ENCODE peak calls at places on chromosomes 16 and 17, in five cellular contexts. H, K, Q, D and L are unnamed samples.

GRCh38 chr16:96935-97381 is 18.9 kb downstream of the MPG start:
- DNase-seq in H (peak), K (peak), Q (peak), D (peak), L (no peak)

GRCh38 chr17:57021226-57021940 is 43.5 kb downstream of the SCPEP1 start:
- DNase-seq in H (no peak), K (no peak), Q (peak), D (peak), L (no peak)

GRCh38 chr17:42779942-42780815 is at the start of gene WNK4:
- DNase-seq in H (no peak), K (no peak), Q (no peak), D (no peak), L (no peak)

GRCh38 chr17:47736501-47737211 is 3.6 kb downstream of the TBX21 start:
- DNase-seq in H (no peak), K (no peak), Q (no peak), D (no peak), L (no peak)

GRCh38 chr16:24834459-24835335 is 11.1 kb upstream of the SLC5A11 start:
- DNase-seq in H (no peak), K (no peak), Q (no peak), D (no peak), L (peak)

GRCh38 chr17:76382305-76382802 is 2.1 kb upstream of the SPHK1 start:
- DNase-seq in H (no peak), K (peak), Q (peak), D (no peak), L (no peak)

GRCh38 chr16:56013962-56014552 is 138.9 kb upstream of the CES5A start:
- DNase-seq in H (no peak), K (no peak), Q (no peak), D (no peak), L (no peak)

GRCh38 chr16:53098526-53099317 is 43.9 kb downstream of the CHD9 start:
- DNase-seq in H (peak), K (peak), Q (peak), D (peak), L (peak)

GRCh38 chr16:11232852-11233726 is 22.9 kb downstream of the SOCS1 start:
- DNase-seq in H (no peak), K (no peak), Q (peak), D (no peak), L (no peak)

GRCh38 chr17:57892820-57893595 is 43.2 kb upstream of the MRPS23 start:
- DNase-seq in H (peak), K (peak), Q (peak), D (peak), L (peak)

GRCh38 chr17:72383053-72383847 is 262.4 kb downstream of the SOX9 start:
- DNase-seq in H (no peak), K (no peak), Q (no peak), D (no peak), L (no peak)

GRCh38 chr16:15518412-15519351 is 84.3 kb downstream of the BMERB1 start:
- DNase-seq in H (peak), K (no peak), Q (no peak), D (no peak), L (no peak)

DNA sequence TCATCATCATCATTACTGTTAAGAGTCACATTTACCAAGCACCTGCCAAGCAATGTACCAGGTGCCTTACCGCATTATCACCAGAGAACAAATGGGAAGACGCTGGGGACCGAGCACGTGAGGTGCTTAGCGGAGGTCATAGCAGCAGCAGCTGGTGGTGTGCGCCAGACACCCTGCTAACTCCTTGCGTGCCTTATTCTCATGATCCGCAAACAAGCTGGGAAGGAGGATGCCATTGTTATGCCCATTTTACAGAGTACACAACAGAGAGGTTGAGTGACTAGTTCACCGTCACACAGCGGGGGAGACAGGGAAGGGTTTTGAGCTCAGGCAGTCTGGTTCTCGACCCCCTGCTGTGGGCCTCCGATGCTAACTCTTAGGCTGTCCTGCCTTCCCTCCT is 7.3 kb downstream of the ATP2A3 start:
- DNase-seq in H (no peak), K (no peak), Q (no peak), D (no peak), L (no peak)
- H3K27ac ChIP-seq in H (no peak), K (no peak), Q (no peak), D (no peak), L (no peak)

GRCh38 chr17:69356625-69357024 is 29.7 kb upstream of the ABCA5 start:
- DNase-seq in H (no peak), K (no peak), Q (no peak), D (no peak), L (no peak)

GRCh38 chr17:69358688-69359596 is 32.0 kb upstream of the ABCA5 start:
- DNase-seq in H (no peak), K (no peak), Q (no peak), D (no peak), L (no peak)

GRCh38 chr17:69361156-69361555 is 34.2 kb upstream of the ABCA5 start:
- DNase-seq in H (no peak), K (no peak), Q (no peak), D (no peak), L (no peak)

GRCh38 chr17:69363488-69364210 is 36.7 kb upstream of the ABCA5 start:
- DNase-seq in H (no peak), K (no peak), Q (no peak), D (no peak), L (no peak)

GRCh38 chr17:69357701-69358100 is 30.8 kb upstream of the ABCA5 start:
- DNase-seq in H (no peak), K (no peak), Q (no peak), D (no peak), L (no peak)
- H3K27ac ChIP-seq in H (no peak), K (no peak), Q (no peak), D (no peak), L (no peak)

GRCh38 chr16:17538942-17539341 is 68.2 kb upstream of the XYLT1 start:
- DNase-seq in H (no peak), K (no peak), Q (no peak), D (no peak), L (no peak)

GRCh38 chr16:17544304-17544703 is 73.5 kb upstream of the XYLT1 start:
- DNase-seq in H (no peak), K (no peak), Q (no peak), D (no peak), L (no peak)

GRCh38 chr16:17544785-17545184 is 74.0 kb upstream of the XYLT1 start:
- DNase-seq in H (no peak), K (no peak), Q (no peak), D (no peak), L (no peak)

GRCh38 chr16:17541324-17541723 is 70.6 kb upstream of the XYLT1 start:
- DNase-seq in H (no peak), K (no peak), Q (no peak), D (no peak), L (no peak)

GRCh38 chr16:17543073-17543472 is 72.3 kb upstream of the XYLT1 start:
- DNase-seq in H (no peak), K (no peak), Q (no peak), D (no peak), L (no peak)
- H3K27ac ChIP-seq in H (no peak), K (no peak), Q (no peak), D (no peak), L (no peak)

DNA sequence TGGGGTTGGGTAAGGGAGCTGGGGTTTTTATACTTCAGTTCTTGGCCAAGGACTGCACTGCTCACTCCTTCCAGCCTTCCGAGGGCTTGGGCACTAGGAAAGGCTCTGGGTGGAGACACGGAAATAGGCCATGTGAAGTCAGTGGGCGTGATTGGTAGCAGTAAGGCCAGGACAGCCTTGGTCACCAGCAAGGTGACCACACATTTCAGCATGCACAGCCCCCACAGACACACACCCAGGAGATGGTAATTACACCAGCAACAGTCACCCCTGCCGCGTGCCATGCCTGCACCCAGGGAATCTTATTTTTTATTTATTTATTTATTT is 252.5 kb downstream of the SEC14L1 start:
- DNase-seq in H (no peak), K (no peak), Q (no peak), D (no peak), L (no peak)
- H3K27ac ChIP-seq in H (peak), K (peak), Q (peak), D (peak), L (peak)

GRCh38 chr17:34243732-34244299 is 11.3 kb upstream of the CCL2 start:
- DNase-seq in H (no peak), K (no peak), Q (no peak), D (no peak), L (no peak)

GRCh38 chr17:34246872-34247271 is 8.2 kb upstream of the CCL2 start:
- DNase-seq in H (no peak), K (no peak), Q (no peak), D (no peak), L (no peak)

GRCh38 chr17:34242976-34243731 is 11.9 kb upstream of the CCL2 start:
- DNase-seq in H (no peak), K (no peak), Q (no peak), D (no peak), L (no peak)

GRCh38 chr17:34246436-34246835 is 8.6 kb upstream of the CCL2 start:
- DNase-seq in H (no peak), K (no peak), Q (no peak), D (no peak), L (no peak)

DNA sequence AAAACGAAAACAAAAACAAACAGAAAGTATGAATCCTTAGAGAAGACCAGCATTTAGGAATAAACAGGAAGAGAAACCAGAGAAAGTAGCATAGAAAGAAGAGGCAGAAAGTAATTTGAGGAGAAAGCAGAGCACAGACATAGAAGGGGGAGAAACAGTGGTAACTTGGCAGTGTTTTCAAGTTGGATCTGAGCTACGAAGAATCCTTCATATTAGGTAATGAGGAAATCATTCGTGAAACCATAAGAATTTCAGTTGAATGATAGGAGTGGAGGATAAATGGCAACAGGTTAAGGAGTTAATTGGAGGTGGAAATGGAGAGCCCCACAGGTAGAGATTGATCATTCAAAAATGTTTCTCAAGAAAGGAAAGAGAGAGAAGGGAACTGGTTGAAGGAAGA is 9.6 kb upstream of the CCL2 start:
- DNase-seq in H (no peak), K (no peak), Q (no peak), D (no peak), L (no peak)
- H3K27ac ChIP-seq in H (no peak), K (no peak), Q (no peak), D (no peak), L (no peak)

GRCh38 chr16:88811850-88812736 is at the start of gene APRT:
- DNase-seq in H (peak), K (peak), Q (peak), D (peak), L (peak)
- H3K27ac ChIP-seq in H (peak), K (peak), Q (peak), D (peak), L (peak)

DNA sequence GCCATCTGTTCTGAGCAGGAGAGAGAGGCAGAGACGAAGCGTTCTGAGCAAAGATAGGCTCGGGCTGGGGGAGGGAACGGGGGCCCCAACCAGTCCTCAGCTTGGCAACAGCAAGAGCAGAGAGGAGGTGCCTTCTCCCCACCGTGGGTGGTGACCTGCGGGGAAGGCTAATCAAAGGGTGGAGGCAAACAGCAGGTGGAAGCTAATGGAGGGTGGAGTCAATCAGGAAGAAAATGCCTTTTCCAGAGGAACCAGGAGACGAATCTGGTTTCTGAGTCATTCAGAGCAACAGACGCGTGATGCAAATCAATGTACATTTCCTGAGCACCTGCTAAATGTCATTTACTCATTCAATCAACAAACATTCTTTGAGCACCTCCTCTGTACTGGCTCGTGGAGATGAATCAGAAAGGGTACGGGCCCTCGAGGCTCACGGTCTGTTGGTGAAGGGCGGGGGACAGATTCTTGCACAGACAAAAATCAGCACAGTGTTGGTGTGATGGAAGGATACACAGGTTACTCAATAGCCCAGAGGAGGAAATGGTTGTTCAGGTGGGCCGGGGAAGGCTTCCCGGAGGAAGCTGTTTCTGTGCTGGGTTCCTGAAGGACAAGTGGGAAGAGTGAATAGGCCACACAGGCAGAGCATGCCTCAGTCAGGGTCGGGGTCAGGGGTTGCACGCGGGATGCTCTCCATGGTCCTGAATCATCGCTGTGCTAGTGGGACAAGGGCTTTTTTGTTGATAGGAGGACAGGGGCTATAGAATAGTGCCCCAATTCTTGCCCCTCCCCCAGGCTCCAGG is 5.7 kb upstream of the SPNS2 start:
- DNase-seq in H (no peak), K (no peak), Q (no peak), D (no peak), L (no peak)
- H3K27ac ChIP-seq in H (no peak), K (no peak), Q (no peak), D (no peak), L (peak)

GRCh38 chr17:9177212-9177611 is 155.9 kb downstream of the NTN1 start:
- DNase-seq in H (no peak), K (peak), Q (no peak), D (no peak), L (no peak)

GRCh38 chr17:9179602-9180001 is 158.3 kb downstream of the NTN1 start:
- DNase-seq in H (no peak), K (no peak), Q (no peak), D (no peak), L (no peak)

GRCh38 chr17:9175700-9176467 is 154.6 kb downstream of the NTN1 start:
- DNase-seq in H (no peak), K (no peak), Q (no peak), D (no peak), L (no peak)

GRCh38 chr17:9181640-9182039 is 160.3 kb downstream of the NTN1 start:
- DNase-seq in H (no peak), K (no peak), Q (no peak), D (no peak), L (no peak)

GRCh38 chr17:9178319-9178718 is 157.0 kb downstream of the NTN1 start:
- DNase-seq in H (no peak), K (no peak), Q (no peak), D (no peak), L (no peak)
- H3K27ac ChIP-seq in H (no peak), K (no peak), Q (no peak), D (peak), L (no peak)